ENCODE peak calls at places on chromosomes 5 and 9, in four cellular contexts. K, C, W and P are unnamed samples.
A peak's percentile ranks its signal among the peaks of the same experiment; 100 is the strongest.

GRCh38 chr9:5843450-5844249 is 10.7 kb upstream of the ERMP1 start:
- DNase-seq in K (peak; percentile 61), C (peak; percentile 57), W (no peak), P (no peak)

GRCh38 chr5:13403351-13403750 is 541.1 kb downstream of the DNAH5 start:
- DNase-seq in K (no peak), C (no peak), W (no peak), P (no peak)

GRCh38 chr5:138757061-138757776 is 4.0 kb downstream of the CTNNA1 start:
- DNase-seq in K (no peak), C (no peak), W (no peak), P (no peak)

GRCh38 chr5:17441351-17441750 is 56.7 kb upstream of the TAF11L2 start:
- DNase-seq in K (no peak), C (no peak), W (no peak), P (no peak)

GRCh38 chr5:123503299-123503698 is 8.7 kb upstream of the CSNK1G3 start:
- DNase-seq in K (no peak), C (no peak), W (no peak), P (no peak)

GRCh38 chr5:169300468-169301385 is at the start of gene SLIT3:
- DNase-seq in K (peak; percentile 72), C (peak; percentile 89), W (peak; percentile 81), P (peak; percentile 47)

GRCh38 chr5:180494510-180495181 is 467 bp downstream of the CNOT6 start:
- DNase-seq in K (peak; percentile 50), C (peak; percentile 40), W (peak; percentile 63), P (peak; percentile 24)

GRCh38 chr9:100101608-100102007 is 2.6 kb downstream of the INVS start:
- DNase-seq in K (no peak), C (no peak), W (no peak), P (no peak)

GRCh38 chr5:147576646-147577535 is 67.0 kb upstream of the DPYSL3 start:
- DNase-seq in K (peak; percentile 45), C (peak; percentile 12), W (peak; percentile 41), P (peak; percentile 60)

GRCh38 chr9:127667906-127668305 is 38.9 kb upstream of the CFAP157 start:
- DNase-seq in K (no peak), C (no peak), W (no peak), P (no peak)

GRCh38 chr5:58457040-58457439 is 2.8 kb downstream of the PLK2 start:
- DNase-seq in K (peak; percentile 17), C (no peak), W (no peak), P (no peak)

GRCh38 chr5:157233515-157233914 is 32.4 kb upstream of the CYFIP2 start:
- DNase-seq in K (no peak), C (no peak), W (no peak), P (no peak)

GRCh38 chr5:56264417-56265025 is 31.4 kb upstream of the ANKRD55 start:
- DNase-seq in K (no peak), C (peak; percentile 35), W (no peak), P (peak; percentile 52)

GRCh38 chr5:90606539-90606938 is 47.9 kb downstream of the ADGRV1 start:
- DNase-seq in K (no peak), C (no peak), W (no peak), P (no peak)

GRCh38 chr5:112738180-112738560 is 485 bp downstream of the APC start:
- DNase-seq in K (no peak), C (no peak), W (no peak), P (no peak)

GRCh38 chr5:78204241-78204640 is 90.3 kb downstream of the AP3B1 start:
- DNase-seq in K (no peak), C (no peak), W (no peak), P (no peak)

GRCh38 chr5:14739538-14739937 is 75.0 kb downstream of the OTULIN start:
- DNase-seq in K (peak; percentile 79), C (no peak), W (no peak), P (no peak)

GRCh38 chr9:134830126-134830525 is 50.5 kb upstream of the FCN2 start:
- DNase-seq in K (no peak), C (no peak), W (no peak), P (no peak)

GRCh38 chr5:87151547-87151946 is 116.1 kb upstream of the RASA1 start:
- DNase-seq in K (peak; percentile 78), C (no peak), W (no peak), P (no peak)

GRCh38 chr9:130041648-130042405 is 1.2 kb downstream of the FNBP1 start:
- DNase-seq in K (peak; percentile 36), C (no peak), W (no peak), P (no peak)

GRCh38 chr9:131517761-131518190 is 13.3 kb downstream of the UCK1 start:
- DNase-seq in K (no peak), C (no peak), W (peak; percentile 78), P (no peak)

GRCh38 chr9:94096819-94097577 is 12.7 kb downstream of the PTPDC1 start:
- DNase-seq in K (no peak), C (no peak), W (no peak), P (no peak)

GRCh38 chr9:120876842-120877240 is at the start of gene PHF19:
- DNase-seq in K (no peak), C (peak; percentile 78), W (peak; percentile 52), P (no peak)

GRCh38 chr9:120878188-120879130 is 1.5 kb upstream of the PHF19 start:
- DNase-seq in K (no peak), C (no peak), W (no peak), P (no peak)

GRCh38 chr9:120875643-120875953 is 1.4 kb downstream of the PHF19 start:
- DNase-seq in K (no peak), C (no peak), W (no peak), P (no peak)

GRCh38 chr9:120875954-120876841 is 790 bp downstream of the PHF19 start:
- DNase-seq in K (peak; percentile 90), C (peak; percentile 93), W (peak; percentile 87), P (peak; percentile 78)

GRCh38 chr9:120877276-120878034 is 467 bp upstream of the PHF19 start:
- DNase-seq in K (peak; percentile 76), C (peak; percentile 83), W (peak; percentile 73), P (peak; percentile 42)
- TF ChIP-seq CTCF in K (peak; percentile 23), C (no peak), W (no peak), P (no peak)

DNA sequence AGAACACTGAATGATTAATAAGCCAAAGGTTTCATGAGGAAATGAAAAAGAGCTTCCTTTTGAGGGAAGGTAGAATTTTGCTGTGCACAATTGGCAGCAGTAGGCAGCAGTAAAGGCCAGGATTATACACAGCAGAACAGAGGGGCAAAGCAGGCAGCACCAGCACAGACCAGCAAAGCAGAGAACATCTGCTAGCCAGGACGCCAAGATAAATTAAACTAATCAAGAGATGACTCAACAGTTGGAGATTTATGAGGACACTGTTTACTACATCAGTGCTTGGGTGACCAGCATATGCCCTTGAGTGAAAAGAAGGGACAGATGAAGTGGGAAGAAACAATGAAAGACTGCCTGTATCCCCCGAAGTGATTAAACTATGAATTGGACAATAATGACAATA is 871.4 kb upstream of the CDH10 start:
- DNase-seq in K (no peak), C (no peak), W (no peak), P (no peak)
- TF ChIP-seq POLR2A in K (no peak), C (no peak), W (no peak), P (no peak)

GRCh38 chr5:4188704-4189103 is 593.1 kb downstream of the IRX1 start:
- DNase-seq in K (no peak), C (no peak), W (no peak), P (no peak)
- TF ChIP-seq CTCF in K (no peak), C (no peak), W (no peak), P (no peak)

GRCh38 chr5:400282-401215 is 42.4 kb upstream of the EXOC3 start:
- DNase-seq in K (peak; percentile 64), C (no peak), W (no peak), P (no peak)

GRCh38 chr5:401216-402034 is 41.6 kb upstream of the EXOC3 start:
- DNase-seq in K (no peak), C (no peak), W (no peak), P (no peak)

GRCh38 chr5:404666-405241 is 38.2 kb upstream of the EXOC3 start:
- DNase-seq in K (no peak), C (no peak), W (no peak), P (no peak)

GRCh38 chr5:403995-404394 is 39.0 kb upstream of the EXOC3 start:
- DNase-seq in K (no peak), C (no peak), W (no peak), P (no peak)

GRCh38 chr5:402615-403359 is 40.2 kb upstream of the EXOC3 start:
- DNase-seq in K (no peak), C (no peak), W (no peak), P (no peak)
- TF ChIP-seq POLR2A in K (no peak), C (no peak), W (no peak), P (no peak)

GRCh38 chr9:104091708-104092107 is 2.4 kb upstream of the SMC2 start:
- DNase-seq in K (peak; percentile 30), C (no peak), W (peak; percentile 53), P (peak; percentile 21)
- TF ChIP-seq CTCF in K (no peak), C (no peak), W (peak; percentile 30), P (no peak)

DNA sequence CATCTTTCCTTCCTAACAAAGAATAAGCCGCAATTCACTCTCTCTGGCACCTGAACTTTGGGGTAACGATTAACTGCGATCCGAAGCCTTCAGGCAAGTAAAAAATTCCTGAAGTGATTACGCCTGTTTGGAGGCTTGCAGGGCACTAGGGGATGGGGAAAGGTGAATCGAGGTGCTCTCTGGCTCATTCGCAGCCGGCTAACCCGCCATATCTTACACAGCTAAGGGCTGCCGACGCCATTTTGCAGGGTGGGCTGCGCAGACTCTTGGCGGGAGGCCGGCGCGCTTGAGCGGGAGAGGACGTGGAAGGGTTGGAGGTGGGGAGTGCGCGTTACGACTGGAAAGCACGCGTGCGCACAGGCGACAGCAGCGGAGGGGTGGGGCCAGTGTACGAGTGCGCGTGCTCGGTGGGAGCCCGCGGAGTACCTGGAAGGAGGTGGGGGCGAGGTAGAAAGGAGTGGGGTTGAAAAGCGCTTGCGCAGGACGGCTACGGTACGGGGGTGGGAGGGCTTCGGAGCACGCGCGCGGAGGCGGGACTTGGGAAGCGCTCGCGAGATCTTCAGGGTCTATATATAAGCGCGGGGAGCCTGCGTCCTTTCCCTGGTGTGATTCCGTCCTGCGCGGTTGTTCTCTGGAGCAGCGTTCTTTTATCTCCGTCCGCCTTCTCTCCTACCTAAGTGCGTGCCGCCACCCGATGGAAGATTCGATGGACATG is at the start of gene NPM1:
- DNase-seq in K (peak; percentile 100), C (peak; percentile 97), W (peak; percentile 97), P (peak; percentile 99)
- TF ChIP-seq POLR2A in K (peak; percentile 99), C (peak; percentile 95), W (peak; percentile 45), P (peak; percentile 88)

GRCh38 chr5:175847503-175847902 is 23.9 kb upstream of the CPLX2 start:
- DNase-seq in K (no peak), C (peak; percentile 84), W (no peak), P (no peak)
- TF ChIP-seq CTCF in K (no peak), C (peak; percentile 45), W (no peak), P (no peak)